ENCODE peak calls at places on chromosome 5, in ten cellular contexts. O is CD4-positive, CD25-positive, alpha-beta regulatory T cell; R is choroid plexus epithelial cell; B is stimulated activated CD8-positive, alpha-beta memory T cell treated with anti-CD3 and anti-CD28 coated beads, Interleukin-4, amount 100 ng/mL, for 24 hours; I is HEK293T; L is A549; X is T-cell; K is RKO; M is fibroblast of mammary gland; G is astrocyte of the spinal cord. W is an unnamed sample.
A peak's percentile ranks its signal among the peaks of the same experiment; 100 is the strongest.

GRCh38 chr5:150299571-150300327 is 3.0 kb downstream of the ARSI start:
- DNase-seq in G (peak; percentile 54), M (peak; percentile 78), X (no peak), L (no peak), K (no peak), I (no peak), R (no peak), B (no peak), O (no peak), W (no peak)

GRCh38 chr5:154220625-154221024 is 30.1 kb downstream of the GALNT10 start:
- DNase-seq in L (peak; percentile 28), K (peak; percentile 62), G (peak; percentile 76), I (no peak), X (no peak), R (peak; percentile 71), B (no peak), M (peak; percentile 83), O (no peak), W (no peak)

GRCh38 chr5:96124589-96124988 is 162.9 kb upstream of the ELL2 start:
- DNase-seq in B (no peak), M (peak; percentile 33), X (no peak), O (no peak), K (no peak), R (no peak), G (no peak), L (no peak), I (no peak), W (no peak)

GRCh38 chr5:143641549-143641955 is 170.4 kb upstream of the HMHB1 start:
- DNase-seq in R (peak; percentile 90), B (no peak), G (peak; percentile 63), K (no peak), M (peak; percentile 29), L (no peak), I (peak; percentile 28), O (no peak), X (no peak), W (no peak)

GRCh38 chr5:57094753-57095683 is 78.8 kb upstream of the GPBP1 start:
- DNase-seq in L (peak; percentile 55), B (no peak), X (no peak), K (no peak), O (no peak), M (peak; percentile 7), I (no peak), G (no peak), R (peak; percentile 8), W (no peak)

GRCh38 chr5:44390332-44390731 is 1.1 kb upstream of the FGF10 start:
- DNase-seq in I (no peak), O (no peak), L (no peak), X (no peak), G (no peak), M (no peak), R (no peak), K (no peak), B (no peak), W (no peak)

GRCh38 chr5:103244398-103244797 is 14.2 kb upstream of the MACIR start:
- DNase-seq in G (no peak), M (no peak), O (no peak), R (peak; percentile 18), I (no peak), L (no peak), X (no peak), B (no peak), K (no peak), W (no peak)

GRCh38 chr5:175885813-175886212 is 14.4 kb downstream of the CPLX2 start:
- DNase-seq in R (peak; percentile 13), X (no peak), K (no peak), L (no peak), I (no peak), M (no peak), O (no peak), G (peak; percentile 27), B (no peak), W (no peak)

GRCh38 chr5:52356311-52356918 is 431.3 kb upstream of the ITGA1 start:
- DNase-seq in R (peak; percentile 28), X (no peak), B (no peak), I (no peak), K (peak; percentile 38), M (peak; percentile 12), L (peak; percentile 12), G (peak; percentile 2), O (no peak), W (no peak)

GRCh38 chr5:98248949-98249348 is 524.5 kb upstream of the RGMB start:
- DNase-seq in B (no peak), R (peak; percentile 91), G (peak; percentile 82), X (no peak), L (no peak), K (no peak), I (no peak), O (no peak), M (peak; percentile 92), W (no peak)

GRCh38 chr5:147727200-147727599 is 55.3 kb downstream of the JAKMIP2 start:
- DNase-seq in R (no peak), L (no peak), M (no peak), K (no peak), O (no peak), B (no peak), I (no peak), X (no peak), G (peak; percentile 27), W (no peak)

GRCh38 chr5:36422957-36423356 is 121.3 kb upstream of the RANBP3L start:
- DNase-seq in L (no peak), G (peak; percentile 70), B (no peak), O (no peak), X (no peak), K (peak; percentile 53), M (peak; percentile 57), R (peak; percentile 22), I (no peak), W (no peak)

GRCh38 chr5:172658869-172659513 is 17.9 kb downstream of the NEURL1B start:
- DNase-seq in R (no peak), B (no peak), X (no peak), I (no peak), M (no peak), K (no peak), L (no peak), O (no peak), G (no peak), W (no peak)

GRCh38 chr5:108639356-108639755 is 108.3 kb upstream of the FER start:
- DNase-seq in O (no peak), M (no peak), I (no peak), K (no peak), R (peak; percentile 26), L (no peak), G (no peak), X (no peak), B (no peak), W (no peak)

GRCh38 chr5:156587012-156587411 is 260.0 kb downstream of the SGCD start:
- DNase-seq in M (no peak), O (no peak), R (no peak), K (no peak), X (no peak), G (no peak), B (no peak), L (no peak), I (no peak), W (no peak)

GRCh38 chr5:176863041-176863764 is 35.9 kb downstream of the HK3 start:
- DNase-seq in I (no peak), L (no peak), G (no peak), O (no peak), X (no peak), M (no peak), K (no peak), R (no peak), B (no peak), W (no peak)